ENCODE peak calls at places on chromosomes 16 and 17, in nine cellular contexts. G, U, A, D, B, H, O, R and L are unnamed samples.

GRCh38 chr16:11350531-11351335 is 5.5 kb downstream of the RMI2 start:
- DNase-seq in D (peak), G (no peak), R (peak), U (peak), A (no peak), O (no peak), H (peak), B (no peak), L (peak)

GRCh38 chr16:58121132-58121531 is 8.0 kb downstream of the CFAP20 start:
- DNase-seq in G (no peak), U (no peak), A (no peak), D (no peak), B (peak), H (no peak), O (no peak), R (no peak), L (no peak)

GRCh38 chr17:13825526-13826040 is 223.9 kb upstream of the HS3ST3A1 start:
- DNase-seq in G (no peak), O (no peak), R (no peak), B (no peak), D (no peak), A (no peak), H (no peak), U (no peak), L (no peak)

GRCh38 chr16:10881479-10882030 is 4.6 kb downstream of the CIITA start:
- DNase-seq in H (no peak), B (no peak), O (no peak), D (no peak), G (no peak), A (no peak), U (no peak), R (no peak), L (no peak)

GRCh38 chr16:85587763-85588474 is 25.2 kb upstream of the GSE1 start:
- DNase-seq in D (no peak), O (no peak), B (no peak), U (no peak), G (no peak), H (no peak), A (no peak), R (no peak), L (no peak)

GRCh38 chr16:81601008-81601428 is 156.4 kb downstream of the CMIP start:
- DNase-seq in A (peak), H (no peak), G (no peak), R (peak), O (no peak), D (no peak), U (peak), B (peak), L (peak)

GRCh38 chr16:78551487-78552085 is 452.1 kb downstream of the WWOX start:
- DNase-seq in A (no peak), G (no peak), U (no peak), O (no peak), H (no peak), B (no peak), D (no peak), R (no peak), L (no peak)

GRCh38 chr16:88010343-88010970 is 59.2 kb downstream of the BANP start:
- DNase-seq in D (no peak), O (no peak), R (no peak), G (no peak), U (no peak), H (no peak), B (no peak), A (no peak), L (no peak)

GRCh38 chr17:19359151-19359550 is 3.4 kb downstream of the B9D1 start:
- DNase-seq in G (no peak), D (no peak), O (no peak), B (no peak), H (no peak), U (no peak), A (no peak), R (no peak), L (no peak)

GRCh38 chr17:43840814-43841213 is 6.2 kb upstream of the CD300LG start:
- DNase-seq in U (peak), A (no peak), H (peak), R (peak), B (no peak), O (no peak), G (no peak), D (peak), L (peak)

GRCh38 chr17:64385187-64386083 is 5.2 kb downstream of the PECAM1 start:
- DNase-seq in O (peak), G (no peak), H (peak), A (no peak), B (peak), U (peak), R (peak), D (no peak), L (peak)

GRCh38 chr17:77541995-77542394 is 401.2 kb downstream of the SEC14L1 start:
- DNase-seq in R (peak), D (no peak), B (no peak), A (no peak), U (no peak), H (no peak), G (no peak), O (no peak), L (peak)

GRCh38 chr16:86990451-86990850 is 326.7 kb downstream of the C16orf95 start:
- DNase-seq in B (no peak), D (no peak), O (no peak), U (no peak), R (no peak), G (no peak), H (no peak), A (no peak), L (no peak)

GRCh38 chr17:60524463-60525346 is 1.3 kb downstream of the APPBP2 start:
- DNase-seq in G (no peak), B (peak), D (no peak), R (peak), U (peak), H (peak), A (no peak), O (no peak), L (peak)

GRCh38 chr16:88623858-88624257 is 14.5 kb upstream of the IL17C start:
- DNase-seq in R (no peak), A (no peak), U (no peak), H (no peak), G (no peak), D (no peak), B (no peak), O (no peak), L (no peak)

GRCh38 chr17:4896332-4897197 is 2.8 kb upstream of the C17orf107 start:
- DNase-seq in R (no peak), H (no peak), B (no peak), U (no peak), D (peak), A (no peak), O (no peak), G (no peak), L (no peak)

GRCh38 chr16:8990445-8990844 is 26.7 kb upstream of the USP7 start:
- DNase-seq in R (no peak), H (no peak), A (no peak), G (no peak), B (no peak), D (no peak), O (no peak), U (no peak), L (no peak)

GRCh38 chr17:73748521-73748920 is 104.3 kb upstream of the SDK2 start:
- DNase-seq in G (no peak), D (no peak), A (no peak), R (no peak), B (no peak), O (no peak), H (no peak), U (no peak), L (no peak)

GRCh38 chr16:22417019-22417418 is 42.6 kb upstream of the CDR2 start:
- DNase-seq in H (no peak), B (no peak), D (no peak), A (no peak), O (no peak), R (no peak), U (no peak), G (no peak), L (no peak)

GRCh38 chr16:88086571-88087516 is 135.6 kb downstream of the BANP start:
- DNase-seq in O (no peak), G (no peak), D (peak), R (no peak), A (no peak), H (no peak), B (no peak), U (no peak), L (no peak)

GRCh38 chr17:14311979-14312378 is 11.1 kb downstream of the HS3ST3B1 start:
- DNase-seq in B (no peak), D (no peak), U (no peak), O (no peak), G (no peak), A (no peak), R (peak), H (no peak), L (no peak)

GRCh38 chr16:58024673-58025350 is 742 bp upstream of the MMP15 start:
- DNase-seq in G (no peak), B (no peak), A (no peak), O (no peak), H (no peak), R (peak), U (no peak), D (peak), L (no peak)

GRCh38 chr16:88619859-88620655 is 18.3 kb upstream of the IL17C start:
- DNase-seq in A (no peak), R (no peak), D (no peak), G (no peak), B (no peak), U (peak), O (no peak), H (no peak), L (no peak)

GRCh38 chr16:88034770-88035169 is 83.5 kb downstream of the BANP start:
- DNase-seq in R (no peak), U (peak), O (no peak), B (no peak), H (no peak), D (no peak), A (peak), G (no peak), L (no peak)

GRCh38 chr16:10039220-10040096 is 142.8 kb downstream of the GRIN2A start:
- DNase-seq in G (no peak), O (no peak), D (no peak), B (no peak), H (peak), A (no peak), U (no peak), R (peak), L (peak)

GRCh38 chr17:39628655-39629493 is 2.1 kb downstream of the PPP1R1B start:
- DNase-seq in U (no peak), A (no peak), H (no peak), O (no peak), D (peak), R (no peak), B (no peak), G (no peak), L (no peak)

GRCh38 chr17:6374761-6375312 is 60.1 kb downstream of the AIPL1 start:
- DNase-seq in G (no peak), U (peak), D (no peak), A (no peak), H (peak), O (no peak), B (peak), R (peak), L (peak)

GRCh38 chr17:81112461-81112860 is 52.8 kb upstream of the PVALEF start:
- DNase-seq in B (no peak), H (no peak), A (no peak), G (no peak), O (no peak), U (no peak), R (no peak), D (no peak), L (no peak)

GRCh38 chr17:19645608-19646250 is 2.8 kb upstream of the ALDH3A2 start:
- DNase-seq in H (peak), O (no peak), R (peak), G (no peak), B (no peak), D (no peak), U (no peak), A (no peak), L (peak)

GRCh38 chr16:85853641-85854545 is 45.1 kb upstream of the IRF8 start:
- DNase-seq in D (no peak), G (no peak), R (no peak), H (no peak), B (no peak), O (no peak), A (no peak), U (no peak), L (no peak)

GRCh38 chr16:23597003-23597756 is 1.1 kb upstream of the NDUFAB1 start:
- DNase-seq in B (no peak), G (no peak), A (no peak), O (no peak), D (no peak), U (no peak), R (peak), H (peak), L (no peak)

GRCh38 chr16:50261707-50262235 is 4.6 kb upstream of the ADCY7 start:
- DNase-seq in B (no peak), R (no peak), O (no peak), G (no peak), A (no peak), U (no peak), H (no peak), D (peak), L (no peak)

GRCh38 chr17:57874434-57875108 is 24.7 kb upstream of the MRPS23 start:
- DNase-seq in B (peak), R (peak), A (no peak), U (peak), O (peak), H (peak), D (peak), G (no peak), L (peak)

GRCh38 chr16:84194470-84195200 is 3.7 kb downstream of the ADAD2 start:
- DNase-seq in H (no peak), B (no peak), D (peak), R (no peak), U (no peak), O (no peak), G (no peak), A (no peak), L (no peak)

GRCh38 chr16:30490210-30490609 is 17.7 kb downstream of the ITGAL start:
- DNase-seq in O (no peak), A (no peak), B (peak), D (no peak), H (no peak), G (no peak), R (no peak), U (no peak), L (no peak)

GRCh38 chr17:81961087-81961514 is at the start of gene NOTUM:
- DNase-seq in B (no peak), U (peak), R (peak), A (no peak), H (peak), O (no peak), D (no peak), G (no peak), L (peak)

GRCh38 chr16:48613061-48613957 is 3.3 kb upstream of the N4BP1 start:
- DNase-seq in D (no peak), O (no peak), B (peak), U (peak), G (no peak), H (no peak), A (no peak), R (peak), L (peak)

GRCh38 chr16:89944773-89945172 is 3.8 kb upstream of the DEF8 start:
- DNase-seq in O (no peak), U (no peak), A (no peak), R (no peak), G (no peak), D (no peak), H (no peak), B (no peak), L (no peak)

GRCh38 chr16:89949756-89950155 is 1.2 kb downstream of the DEF8 start:
- DNase-seq in R (no peak), B (no peak), D (no peak), A (no peak), G (no peak), H (no peak), U (no peak), O (no peak), L (no peak)

GRCh38 chr16:89949121-89949742 is 677 bp downstream of the DEF8 start:
- DNase-seq in A (no peak), U (no peak), G (no peak), H (no peak), B (no peak), D (no peak), O (no peak), R (no peak), L (no peak)

GRCh38 chr16:89946515-89946914 is 2.0 kb upstream of the DEF8 start:
- DNase-seq in G (no peak), D (no peak), B (no peak), A (no peak), U (no peak), H (no peak), O (no peak), R (no peak), L (no peak)

GRCh38 chr16:89945654-89946053 is 2.9 kb upstream of the DEF8 start:
- DNase-seq in O (no peak), H (no peak), R (no peak), U (no peak), G (no peak), A (no peak), D (no peak), B (no peak), L (no peak)
- TF ChIP-seq CTCF in O (no peak), H (no peak), R (no peak), U (no peak), G (no peak), A (no peak), D (no peak), B (peak), L (no peak)

DNA sequence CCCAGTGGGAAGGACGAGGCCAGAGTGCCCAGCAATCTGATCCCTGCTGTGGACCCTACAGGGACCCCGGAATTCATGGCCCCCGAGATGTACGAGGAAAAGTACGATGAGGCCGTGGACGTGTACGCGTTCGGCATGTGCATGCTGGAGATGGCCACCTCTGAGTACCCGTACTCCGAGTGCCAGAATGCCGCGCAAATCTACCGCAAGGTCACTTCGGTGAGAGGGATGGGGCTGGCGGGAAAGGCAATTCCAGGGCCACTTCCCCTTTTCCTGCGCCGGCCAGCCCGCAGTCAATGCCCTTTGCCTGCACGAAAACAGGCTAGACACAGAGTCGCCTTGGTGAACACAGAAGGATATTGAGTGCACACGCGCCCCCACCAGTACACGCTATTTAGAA is 4.0 kb downstream of the WNK4 start:
- DNase-seq in B (no peak), A (no peak), U (no peak), H (no peak), O (no peak), R (no peak), D (no peak), G (no peak), L (no peak)
- H3K4me3 ChIP-seq in B (no peak), A (no peak), U (no peak), H (no peak), O (no peak), R (no peak), D (no peak), G (no peak), L (no peak)

DNA sequence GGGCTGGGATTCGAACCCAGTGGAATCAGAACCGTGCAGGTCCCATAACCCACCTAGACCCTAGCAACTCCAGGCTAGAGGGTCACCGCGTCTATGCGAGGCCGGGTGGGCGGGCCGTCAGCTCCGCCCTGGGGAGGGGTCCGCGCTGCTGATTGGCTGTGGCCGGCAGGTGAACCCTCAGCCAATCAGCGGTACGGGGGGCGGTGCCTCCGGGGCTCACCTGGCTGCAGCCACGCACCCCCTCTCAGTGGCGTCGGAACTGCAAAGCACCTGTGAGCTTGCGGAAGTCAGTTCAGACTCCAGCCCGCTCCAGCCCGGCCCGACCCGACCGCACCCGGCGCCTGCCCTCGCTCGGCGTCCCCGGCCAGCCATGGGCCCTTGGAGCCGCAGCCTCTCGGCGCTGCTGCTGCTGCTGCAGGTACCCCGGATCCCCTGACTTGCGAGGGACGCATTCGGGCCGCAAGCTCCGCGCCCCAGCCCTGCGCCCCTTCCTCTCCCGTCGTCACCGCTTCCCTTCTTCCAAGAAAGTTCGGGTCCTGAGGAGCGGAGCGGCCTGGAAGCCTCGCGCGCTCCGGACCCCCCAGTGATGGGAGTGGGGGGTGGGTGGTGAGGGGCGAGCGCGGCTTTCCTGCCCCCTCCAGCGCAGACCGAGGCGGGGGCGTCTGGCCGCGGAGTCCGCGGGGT is at the start of gene CDH1:
- DNase-seq in G (no peak), H (no peak), D (peak), B (peak), O (no peak), R (no peak), U (no peak), A (peak), L (no peak)
- TF ChIP-seq CTCF in G (no peak), H (no peak), D (no peak), B (no peak), O (no peak), R (no peak), U (no peak), A (no peak), L (no peak)

DNA sequence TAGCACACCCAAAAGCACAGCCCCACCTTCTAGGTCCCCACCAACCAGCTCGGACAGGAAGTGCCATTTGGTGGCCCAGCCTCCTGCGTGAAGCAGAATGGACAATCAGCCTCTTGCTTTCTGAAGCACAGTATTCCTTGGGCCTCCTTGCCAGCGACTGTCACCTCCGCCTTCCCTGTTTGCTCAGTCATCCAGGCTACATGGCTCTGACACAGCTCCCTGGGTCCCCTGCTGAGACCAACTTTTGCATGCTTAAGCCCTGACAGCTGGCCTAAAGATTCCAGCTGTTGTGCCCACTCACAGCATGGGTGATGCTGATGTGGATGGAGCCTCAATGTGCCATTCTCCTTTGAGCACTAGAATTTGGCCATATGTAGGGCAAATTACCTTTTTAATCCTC is 4.5 kb upstream of the CACNG5 start:
- DNase-seq in U (no peak), A (no peak), O (no peak), D (no peak), G (no peak), R (no peak), H (peak), B (no peak), L (no peak)
- H3K4me3 ChIP-seq in U (no peak), A (no peak), O (no peak), D (no peak), G (no peak), R (no peak), H (no peak), B (no peak), L (no peak)

GRCh38 chr16:67100569-67101300 is 9.0 kb upstream of the PHAF1 start:
- DNase-seq in U (peak), H (peak), O (no peak), G (no peak), D (no peak), B (no peak), R (peak), A (no peak), L (peak)
- TF ChIP-seq CTCF in U (peak), H (peak), O (no peak), G (peak), D (no peak), B (peak), R (peak), A (no peak), L (peak)

GRCh38 chr17:1999557-2000251 is 25.4 kb downstream of the RTN4RL1 start:
- DNase-seq in A (peak), D (peak), O (no peak), H (no peak), G (no peak), B (no peak), R (peak), U (peak), L (peak)
- H3K4me3 ChIP-seq in A (no peak), D (no peak), O (peak), H (no peak), G (no peak), B (no peak), R (no peak), U (no peak), L (no peak)

GRCh38 chr16:1459967-1460366 is 14.9 kb downstream of the CLCN7 start:
- DNase-seq in O (no peak), R (no peak), H (no peak), G (no peak), A (no peak), B (no peak), U (no peak), D (no peak), L (no peak)
- TF ChIP-seq CTCF in O (no peak), R (no peak), H (no peak), G (no peak), A (no peak), B (no peak), U (no peak), D (no peak), L (no peak)